ENCODE peak calls at places on chromosomes 3 and 15, in six cellular contexts. One of them, this sample, is unnamed. For H3K36me3, the result is how much of the 10 kb centered on the place peaks cover.

GRCh38 chr15:56871180-56871579 is 47.3 kb upstream of the TCF12 start:
- DNase-seq in uterus: no peak
- DNase-seq in heart left ventricle: no peak
- DNase-seq in HCT116: peak
- DNase-seq in left ventricle myocardium inferior: no peak
- DNase-seq in adrenal gland: no peak
- DNase-seq in this sample: no peak

GRCh38 chr15:72195101-72195511 is 2.5 kb downstream of the GRAMD2A start:
- DNase-seq in uterus: no peak
- DNase-seq in heart left ventricle: no peak
- DNase-seq in HCT116: no peak
- DNase-seq in left ventricle myocardium inferior: no peak
- DNase-seq in adrenal gland: no peak
- DNase-seq in this sample: no peak

GRCh38 chr3:4644954-4645353 is 151.8 kb downstream of the ITPR1 start:
- DNase-seq in uterus: no peak
- DNase-seq in heart left ventricle: no peak
- DNase-seq in HCT116: no peak
- DNase-seq in left ventricle myocardium inferior: no peak
- DNase-seq in adrenal gland: no peak
- DNase-seq in this sample: no peak

GRCh38 chr15:67202991-67203390 is 51.5 kb downstream of the AAGAB start:
- DNase-seq in uterus: no peak
- DNase-seq in heart left ventricle: no peak
- DNase-seq in HCT116: no peak
- DNase-seq in left ventricle myocardium inferior: no peak
- DNase-seq in adrenal gland: no peak
- DNase-seq in this sample: no peak

GRCh38 chr3:178802993-178803693 is 266.9 kb downstream of the KCNMB2 start:
- DNase-seq in uterus: no peak
- DNase-seq in heart left ventricle: no peak
- DNase-seq in HCT116: no peak
- DNase-seq in left ventricle myocardium inferior: no peak
- DNase-seq in adrenal gland: no peak
- DNase-seq in this sample: no peak

GRCh38 chr3:149572796-149573414 is 84.9 kb downstream of the WWTR1 start:
- DNase-seq in uterus: no peak
- DNase-seq in heart left ventricle: no peak
- DNase-seq in HCT116: no peak
- DNase-seq in left ventricle myocardium inferior: no peak
- DNase-seq in adrenal gland: no peak
- DNase-seq in this sample: no peak

GRCh38 chr3:12194209-12194608 is 35.5 kb upstream of the TIMP4 start:
- DNase-seq in uterus: no peak
- DNase-seq in heart left ventricle: no peak
- DNase-seq in HCT116: peak
- DNase-seq in left ventricle myocardium inferior: no peak
- DNase-seq in adrenal gland: no peak
- DNase-seq in this sample: no peak

GRCh38 chr3:129314757-129315385 is 36.2 kb downstream of the HMCES start:
- DNase-seq in uterus: peak
- DNase-seq in heart left ventricle: peak
- DNase-seq in HCT116: peak
- DNase-seq in left ventricle myocardium inferior: peak
- DNase-seq in adrenal gland: peak
- DNase-seq in this sample: peak

GRCh38 chr15:25838871-25839195 is 24.3 kb downstream of the ATP10A start:
- DNase-seq in uterus: no peak
- DNase-seq in heart left ventricle: no peak
- DNase-seq in HCT116: no peak
- DNase-seq in left ventricle myocardium inferior: no peak
- DNase-seq in adrenal gland: no peak
- DNase-seq in this sample: no peak

GRCh38 chr3:125381743-125382142 is 6.6 kb upstream of the ZNF148 start:
- DNase-seq in uterus: no peak
- DNase-seq in heart left ventricle: no peak
- DNase-seq in HCT116: no peak
- DNase-seq in left ventricle myocardium inferior: no peak
- DNase-seq in adrenal gland: no peak
- DNase-seq in this sample: no peak

GRCh38 chr3:124282751-124283643 is 291.1 kb upstream of the ROPN1 start:
- DNase-seq in uterus: peak
- DNase-seq in heart left ventricle: no peak
- DNase-seq in HCT116: no peak
- DNase-seq in left ventricle myocardium inferior: no peak
- DNase-seq in adrenal gland: no peak
- DNase-seq in this sample: no peak

GRCh38 chr3:164401923-164402322 is 676.4 kb downstream of the SI start:
- DNase-seq in uterus: no peak
- DNase-seq in heart left ventricle: no peak
- DNase-seq in HCT116: no peak
- DNase-seq in left ventricle myocardium inferior: no peak
- DNase-seq in adrenal gland: no peak
- DNase-seq in this sample: no peak

GRCh38 chr15:27339138-27339537 is 368.2 kb downstream of the GABRG3 start:
- DNase-seq in uterus: no peak
- DNase-seq in heart left ventricle: no peak
- DNase-seq in HCT116: no peak
- DNase-seq in left ventricle myocardium inferior: no peak
- DNase-seq in adrenal gland: no peak
- DNase-seq in this sample: no peak

GRCh38 chr15:45230246-45230965 is 21.6 kb upstream of the SLC28A2 start:
- DNase-seq in uterus: no peak
- DNase-seq in heart left ventricle: no peak
- DNase-seq in HCT116: no peak
- DNase-seq in left ventricle myocardium inferior: no peak
- DNase-seq in adrenal gland: no peak
- DNase-seq in this sample: no peak

GRCh38 chr3:186530415-186530814 is 13.8 kb downstream of the CRYGS start:
- DNase-seq in uterus: no peak
- DNase-seq in heart left ventricle: no peak
- DNase-seq in HCT116: no peak
- DNase-seq in left ventricle myocardium inferior: no peak
- DNase-seq in adrenal gland: no peak
- DNase-seq in this sample: no peak

GRCh38 chr3:15470261-15470660 is 42.9 kb downstream of the EAF1 start:
- DNase-seq in uterus: no peak
- DNase-seq in heart left ventricle: no peak
- DNase-seq in HCT116: no peak
- DNase-seq in left ventricle myocardium inferior: no peak
- DNase-seq in adrenal gland: no peak
- DNase-seq in this sample: no peak

GRCh38 chr15:83612226-83612625 is 41.7 kb upstream of the ADAMTSL3 start:
- DNase-seq in uterus: no peak
- DNase-seq in heart left ventricle: no peak
- DNase-seq in HCT116: no peak
- DNase-seq in left ventricle myocardium inferior: no peak
- DNase-seq in adrenal gland: no peak
- DNase-seq in this sample: no peak

GRCh38 chr3:182914341-182914740 is 66.0 kb downstream of the DCUN1D1 start:
- DNase-seq in uterus: no peak
- DNase-seq in heart left ventricle: no peak
- DNase-seq in HCT116: no peak
- DNase-seq in left ventricle myocardium inferior: no peak
- DNase-seq in adrenal gland: no peak
- DNase-seq in this sample: no peak

GRCh38 chr3:139537325-139537724 is 2.2 kb downstream of the RBP1 start:
- DNase-seq in uterus: no peak
- DNase-seq in heart left ventricle: no peak
- DNase-seq in HCT116: peak
- DNase-seq in left ventricle myocardium inferior: no peak
- DNase-seq in adrenal gland: no peak
- DNase-seq in this sample: no peak

GRCh38 chr15:49645937-49646336 is 25.1 kb downstream of the DTWD1 start:
- DNase-seq in uterus: peak
- DNase-seq in heart left ventricle: no peak
- DNase-seq in HCT116: no peak
- DNase-seq in left ventricle myocardium inferior: no peak
- DNase-seq in adrenal gland: peak
- DNase-seq in this sample: no peak

GRCh38 chr3:51673181-51673801 is 2.2 kb downstream of the TEX264 start:
- DNase-seq in uterus: no peak
- DNase-seq in heart left ventricle: no peak
- DNase-seq in HCT116: no peak
- DNase-seq in left ventricle myocardium inferior: peak
- DNase-seq in adrenal gland: no peak
- DNase-seq in this sample: no peak

GRCh38 chr3:149007567-149008257 is 16.4 kb downstream of the GYG1 start:
- DNase-seq in uterus: no peak
- DNase-seq in heart left ventricle: no peak
- DNase-seq in HCT116: no peak
- DNase-seq in left ventricle myocardium inferior: no peak
- DNase-seq in adrenal gland: no peak
- DNase-seq in this sample: no peak

GRCh38 chr3:57544181-57545125 is at the start of gene DNAH12:
- DNase-seq in uterus: no peak
- DNase-seq in heart left ventricle: no peak
- DNase-seq in HCT116: no peak
- DNase-seq in left ventricle myocardium inferior: no peak
- DNase-seq in adrenal gland: no peak
- DNase-seq in this sample: no peak

GRCh38 chr3:3629911-3630310 is 169.3 kb upstream of the LRRN1 start:
- DNase-seq in uterus: no peak
- DNase-seq in heart left ventricle: no peak
- DNase-seq in HCT116: no peak
- DNase-seq in left ventricle myocardium inferior: no peak
- DNase-seq in adrenal gland: no peak
- DNase-seq in this sample: no peak

GRCh38 chr3:59338934-59339333 is 289.1 kb upstream of the CFAP20DC start:
- DNase-seq in uterus: no peak
- DNase-seq in heart left ventricle: no peak
- DNase-seq in HCT116: no peak
- DNase-seq in left ventricle myocardium inferior: no peak
- DNase-seq in adrenal gland: no peak
- DNase-seq in this sample: no peak

GRCh38 chr3:59335338-59335737 is 285.5 kb upstream of the CFAP20DC start:
- DNase-seq in uterus: no peak
- DNase-seq in heart left ventricle: no peak
- DNase-seq in HCT116: no peak
- DNase-seq in left ventricle myocardium inferior: no peak
- DNase-seq in adrenal gland: no peak
- DNase-seq in this sample: no peak

GRCh38 chr3:59339818-59340217 is 290.0 kb upstream of the CFAP20DC start:
- DNase-seq in uterus: no peak
- DNase-seq in heart left ventricle: no peak
- DNase-seq in HCT116: no peak
- DNase-seq in left ventricle myocardium inferior: no peak
- DNase-seq in adrenal gland: no peak
- DNase-seq in this sample: no peak

GRCh38 chr3:59334585-59334984 is 284.8 kb upstream of the CFAP20DC start:
- DNase-seq in uterus: no peak
- DNase-seq in heart left ventricle: no peak
- DNase-seq in HCT116: no peak
- DNase-seq in left ventricle myocardium inferior: no peak
- DNase-seq in adrenal gland: no peak
- DNase-seq in this sample: no peak
- H3K27ac ChIP-seq in uterus: no peak
- H3K27ac ChIP-seq in heart left ventricle: no peak
- H3K27ac ChIP-seq in HCT116: no peak
- H3K27ac ChIP-seq in left ventricle myocardium inferior: peak
- H3K27ac ChIP-seq in adrenal gland: no peak
- H3K27ac ChIP-seq in this sample: no peak

DNA sequence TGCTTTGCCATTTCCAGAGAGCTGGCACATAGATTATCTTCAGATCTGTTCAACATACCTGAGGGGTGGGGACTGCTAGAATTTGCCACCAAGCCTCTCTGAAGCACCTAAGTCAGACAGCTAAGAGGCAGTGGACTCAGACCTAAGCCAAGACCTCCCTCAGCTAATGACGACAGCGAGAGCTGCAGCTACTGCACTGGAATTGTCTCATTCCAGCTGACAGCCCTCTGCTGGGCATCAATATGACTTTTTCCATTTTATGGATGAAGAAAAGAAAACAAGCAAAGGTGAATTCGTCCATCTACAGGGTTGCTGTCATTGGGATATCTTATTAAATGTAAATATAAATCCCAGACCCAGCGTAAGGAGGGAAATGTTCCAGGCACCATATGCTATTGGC is 85.3 kb upstream of the LRTM1 start:
- DNase-seq in uterus: no peak
- DNase-seq in heart left ventricle: no peak
- DNase-seq in HCT116: no peak
- DNase-seq in left ventricle myocardium inferior: no peak
- DNase-seq in adrenal gland: no peak
- DNase-seq in this sample: no peak
- TF ChIP-seq CTCF in uterus: no peak
- TF ChIP-seq CTCF in heart left ventricle: peak
- TF ChIP-seq CTCF in HCT116: no peak
- TF ChIP-seq CTCF in left ventricle myocardium inferior: peak
- TF ChIP-seq CTCF in adrenal gland: no peak
- TF ChIP-seq CTCF in this sample: no peak

DNA sequence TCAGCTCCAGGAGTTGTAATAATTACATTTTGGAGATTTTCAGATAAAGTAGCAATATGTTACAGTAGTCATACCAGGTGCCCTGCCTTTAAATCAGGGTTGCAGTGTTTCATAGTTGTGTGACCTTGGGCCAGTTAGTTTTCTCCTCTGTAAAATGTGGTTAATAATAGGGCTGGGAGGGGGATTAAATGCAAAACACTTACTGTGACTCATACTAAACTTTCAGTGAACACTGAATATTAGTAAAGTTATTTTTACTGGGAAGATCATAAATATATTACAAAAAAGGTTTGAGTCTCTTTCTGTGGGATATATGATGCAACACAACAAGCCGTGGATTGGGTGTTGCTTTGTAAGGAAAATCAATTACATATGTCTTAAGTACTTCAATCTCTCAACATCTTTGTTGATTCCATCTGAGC is 1.1 kb upstream of the EBLN2 start:
- DNase-seq in uterus: no peak
- DNase-seq in heart left ventricle: no peak
- DNase-seq in HCT116: no peak
- DNase-seq in left ventricle myocardium inferior: no peak
- DNase-seq in adrenal gland: no peak
- DNase-seq in this sample: no peak
- H3K36me3 ChIP-seq in uterus: under half
- H3K36me3 ChIP-seq in heart left ventricle: half or more
- H3K36me3 ChIP-seq in HCT116: under half
- H3K36me3 ChIP-seq in left ventricle myocardium inferior: under half
- H3K36me3 ChIP-seq in adrenal gland: under half
- H3K36me3 ChIP-seq in this sample: half or more

GRCh38 chr15:70741107-70741511 is 22.2 kb downstream of the UACA start:
- DNase-seq in uterus: peak
- DNase-seq in heart left ventricle: peak
- DNase-seq in HCT116: peak
- DNase-seq in left ventricle myocardium inferior: peak
- DNase-seq in adrenal gland: peak
- DNase-seq in this sample: peak
- H3K27ac ChIP-seq in uterus: peak
- H3K27ac ChIP-seq in heart left ventricle: peak
- H3K27ac ChIP-seq in HCT116: peak
- H3K27ac ChIP-seq in left ventricle myocardium inferior: peak
- H3K27ac ChIP-seq in adrenal gland: peak
- H3K27ac ChIP-seq in this sample: peak

DNA sequence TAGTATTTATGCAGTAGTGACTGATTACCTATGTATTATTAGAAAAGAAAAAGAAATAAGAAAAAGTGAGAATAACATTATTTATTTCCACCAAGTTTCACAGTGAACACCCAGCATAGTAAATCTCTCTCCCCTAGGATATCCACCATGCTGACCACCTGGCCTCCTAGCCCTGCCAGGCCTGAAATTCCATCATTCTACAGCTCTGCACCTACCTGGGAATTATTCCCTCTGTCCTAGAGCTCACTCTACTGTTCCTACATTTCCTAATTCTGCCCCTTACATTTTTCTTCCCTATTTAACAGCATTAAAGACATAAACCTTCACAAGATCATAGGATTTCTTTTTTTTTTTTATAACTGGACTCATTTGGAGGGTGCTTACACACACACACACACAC is 525.3 kb upstream of the PPP2R3A start:
- DNase-seq in uterus: no peak
- DNase-seq in heart left ventricle: no peak
- DNase-seq in HCT116: no peak
- DNase-seq in left ventricle myocardium inferior: no peak
- DNase-seq in adrenal gland: no peak
- DNase-seq in this sample: no peak
- TF ChIP-seq CTCF in uterus: no peak
- TF ChIP-seq CTCF in heart left ventricle: no peak
- TF ChIP-seq CTCF in HCT116: no peak
- TF ChIP-seq CTCF in left ventricle myocardium inferior: no peak
- TF ChIP-seq CTCF in adrenal gland: no peak
- TF ChIP-seq CTCF in this sample: no peak

This sample was measured in heart right ventricle.